ENCODE peak calls at places on chromosome 6, in seven cellular contexts. D, J, I, C, R, Y and A are unnamed samples.
A peak's percentile ranks its signal among the peaks of the same experiment; 100 is the strongest.

GRCh38 chr6:77178821-77179220 is 284.5 kb downstream of the HTR1B start:
- DNase-seq in D (no peak), J (no peak), I (no peak), C (no peak), R (no peak), Y (no peak), A (no peak)

GRCh38 chr6:69801225-69801624 is 4.4 kb upstream of the LMBRD1 start:
- DNase-seq in D (no peak), J (no peak), I (no peak), C (no peak), R (no peak), Y (no peak), A (no peak)

GRCh38 chr6:12327391-12327790 is 37.2 kb downstream of the EDN1 start:
- DNase-seq in D (no peak), J (no peak), I (no peak), C (no peak), R (no peak), Y (no peak), A (no peak)

GRCh38 chr6:42128460-42129359 is 13.7 kb downstream of the C6orf132 start:
- DNase-seq in D (no peak), J (peak; percentile 41), I (no peak), C (no peak), R (no peak), Y (no peak), A (no peak)

GRCh38 chr6:15184441-15184861 is 61.4 kb upstream of the JARID2 start:
- DNase-seq in D (no peak), J (no peak), I (no peak), C (no peak), R (no peak), Y (peak; percentile 15), A (no peak)

GRCh38 chr6:135522975-135523692 is 25.6 kb upstream of the AHI1 start:
- DNase-seq in D (no peak), J (no peak), I (no peak), C (no peak), R (peak; percentile 66), Y (no peak), A (no peak)

GRCh38 chr6:129866688-129867087 is 5.6 kb upstream of the TMEM244 start:
- DNase-seq in D (no peak), J (no peak), I (no peak), C (no peak), R (no peak), Y (no peak), A (no peak)

GRCh38 chr6:12258191-12258590 is 32.0 kb upstream of the EDN1 start:
- DNase-seq in D (no peak), J (no peak), I (no peak), C (no peak), R (no peak), Y (no peak), A (no peak)

GRCh38 chr6:166955865-166956443 is 396 bp downstream of the RNASET2 start:
- DNase-seq in D (no peak), J (no peak), I (no peak), C (no peak), R (no peak), Y (no peak), A (peak; percentile 28)

GRCh38 chr6:140379919-140380318 is 1005.5 kb upstream of the CITED2 start:
- DNase-seq in D (no peak), J (no peak), I (no peak), C (no peak), R (peak; percentile 81), Y (no peak), A (peak; percentile 34)

GRCh38 chr6:139029470-139030210 is 1.1 kb downstream of the ABRACL start:
- DNase-seq in D (peak; percentile 70), J (no peak), I (no peak), C (no peak), R (no peak), Y (no peak), A (peak; percentile 3)

GRCh38 chr6:106253194-106253593 is 72.4 kb downstream of the ATG5 start:
- DNase-seq in D (no peak), J (no peak), I (no peak), C (no peak), R (no peak), Y (no peak), A (no peak)

GRCh38 chr6:132401120-132401940 is at the start of gene MOXD1:
- DNase-seq in D (peak; percentile 83), J (peak; percentile 15), I (peak; percentile 65), C (no peak), R (no peak), Y (no peak), A (no peak)

GRCh38 chr6:87430499-87430898 is 22.7 kb downstream of the CFAP206 start:
- DNase-seq in D (no peak), J (no peak), I (no peak), C (no peak), R (no peak), Y (no peak), A (no peak)

GRCh38 chr6:118387921-118388701 is 160.0 kb upstream of the PLN start:
- DNase-seq in D (no peak), J (no peak), I (no peak), C (peak; percentile 3), R (no peak), Y (no peak), A (no peak)

GRCh38 chr6:43090557-43090952 is 14.4 kb downstream of the PTK7 start:
- DNase-seq in D (no peak), J (no peak), I (no peak), C (no peak), R (no peak), Y (no peak), A (no peak)

GRCh38 chr6:97306946-97307345 is 23.9 kb upstream of the MMS22L start:
- DNase-seq in D (no peak), J (no peak), I (peak; percentile 25), C (no peak), R (no peak), Y (no peak), A (no peak)

GRCh38 chr6:146985111-146985510 is 219.1 kb upstream of the STXBP5 start:
- DNase-seq in D (no peak), J (peak; percentile 29), I (no peak), C (no peak), R (peak; percentile 97), Y (no peak), A (no peak)

GRCh38 chr6:29651413-29652197 is 5.3 kb upstream of the MOG start:
- DNase-seq in D (no peak), J (peak; percentile 31), I (peak; percentile 54), C (peak; percentile 38), R (peak; percentile 56), Y (no peak), A (no peak)

GRCh38 chr6:52566853-52567279 is 10.0 kb downstream of the TRAM2 start:
- DNase-seq in D (no peak), J (no peak), I (no peak), C (no peak), R (peak; percentile 58), Y (no peak), A (no peak)

GRCh38 chr6:131613296-131613925 is 14.6 kb downstream of the MED23 start:
- DNase-seq in D (no peak), J (no peak), I (no peak), C (no peak), R (no peak), Y (no peak), A (no peak)

GRCh38 chr6:83221886-83222479 is 28.8 kb downstream of the RWDD2A start:
- DNase-seq in D (no peak), J (no peak), I (peak; percentile 28), C (peak; percentile 18), R (peak; percentile 34), Y (no peak), A (peak; percentile 58)

DNA sequence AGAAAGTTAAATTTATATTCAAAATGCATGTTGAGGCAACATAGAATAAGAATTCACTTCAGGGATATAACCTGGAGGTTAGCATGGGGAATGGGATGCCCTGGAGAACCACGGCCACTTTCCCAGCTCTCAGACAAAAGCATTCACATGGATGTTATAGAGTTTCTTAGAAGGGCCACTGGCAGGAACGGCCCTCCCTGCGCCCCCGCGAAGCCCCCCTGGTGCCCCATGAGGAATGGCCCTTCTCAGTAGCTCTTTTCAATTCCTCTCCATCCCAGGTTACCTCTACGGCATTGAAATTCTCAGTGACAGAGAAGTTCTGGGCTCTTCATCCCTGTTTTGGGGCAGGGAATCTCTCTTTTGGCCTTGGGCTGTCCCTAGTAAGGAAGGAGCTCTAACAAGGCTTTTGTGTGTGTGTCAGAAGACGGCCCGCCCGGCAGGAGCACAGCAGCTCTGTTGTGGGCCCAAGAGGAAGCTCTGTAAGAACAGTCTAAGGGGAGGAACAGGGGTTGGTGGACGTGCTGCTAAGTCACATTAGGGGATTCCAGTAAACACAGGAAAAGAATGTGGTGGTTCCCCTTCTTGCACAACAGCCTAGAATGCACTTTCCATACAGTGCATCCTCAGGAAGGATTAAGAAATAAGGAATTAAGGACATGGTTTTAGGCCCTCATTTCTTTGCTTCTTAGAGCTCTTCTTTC is 114.3 kb downstream of the RNF144B start:
- DNase-seq in D (no peak), J (no peak), I (no peak), C (no peak), R (no peak), Y (no peak), A (no peak)
- TF ChIP-seq JUND in D (no peak), J (no peak), I (no peak), C (no peak), R (no peak), Y (no peak), A (no peak)

GRCh38 chr6:158938811-158939254 is 61.2 kb downstream of the RSPH3 start:
- DNase-seq in D (no peak), J (peak; percentile 61), I (no peak), C (peak; percentile 24), R (no peak), Y (no peak), A (no peak)
- TF ChIP-seq JUND in D (no peak), J (no peak), I (no peak), C (no peak), R (no peak), Y (no peak), A (no peak)

GRCh38 chr6:137087902-137088301 is 43.1 kb upstream of the IL20RA start:
- DNase-seq in D (no peak), J (no peak), I (no peak), C (no peak), R (no peak), Y (no peak), A (no peak)
- TF ChIP-seq JUND in D (no peak), J (no peak), I (no peak), C (no peak), R (no peak), Y (no peak), A (no peak)

GRCh38 chr6:35498407-35499045 is 1.6 kb upstream of the TEAD3 start:
- DNase-seq in D (no peak), J (peak; percentile 44), I (no peak), C (no peak), R (no peak), Y (no peak), A (no peak)

GRCh38 chr6:35496851-35497570 is at the start of gene TEAD3:
- DNase-seq in D (no peak), J (peak; percentile 98), I (peak; percentile 97), C (no peak), R (peak; percentile 69), Y (no peak), A (peak; percentile 90)

GRCh38 chr6:35499372-35499771 is 2.5 kb upstream of the TEAD3 start:
- DNase-seq in D (no peak), J (no peak), I (no peak), C (no peak), R (no peak), Y (no peak), A (no peak)

GRCh38 chr6:35496036-35496850 is 636 bp downstream of the TEAD3 start:
- DNase-seq in D (no peak), J (peak; percentile 82), I (peak; percentile 77), C (no peak), R (peak; percentile 43), Y (no peak), A (peak; percentile 74)

GRCh38 chr6:35497571-35498406 is 910 bp upstream of the TEAD3 start:
- DNase-seq in D (peak; percentile 77), J (peak; percentile 86), I (peak; percentile 92), C (no peak), R (peak; percentile 47), Y (no peak), A (peak; percentile 70)
- TF ChIP-seq JUND in D (no peak), J (no peak), I (no peak), C (no peak), R (no peak), Y (no peak), A (no peak)